ENCODE peak calls at places on chromosomes 7 and 10, in ten cellular contexts. S is heart right ventricle; G is heart left ventricle; L is hepatocyte; N is DND-41; M is aorta; J is WERI-Rb-1; H is CD4-positive, alpha-beta memory T cell; V is transverse colon; F is H9. I is an unnamed sample.

GRCh38 chr7:16740996-16741395 is 12.6 kb upstream of the TSPAN13 start:
- DNase-seq in J (no peak), V (no peak), M (no peak), S (no peak), H (no peak), L (no peak), G (no peak), F (no peak), N (no peak), I (no peak)

GRCh38 chr7:103068429-103069403 is 5.9 kb downstream of the FBXL13 start:
- DNase-seq in S (no peak), N (no peak), M (no peak), J (no peak), V (no peak), H (no peak), L (no peak), F (no peak), G (no peak), I (no peak)

GRCh38 chr10:43305881-43306280 is 39.0 kb upstream of the RASGEF1A start:
- DNase-seq in M (no peak), V (no peak), H (no peak), J (no peak), G (no peak), F (no peak), N (no peak), L (no peak), S (no peak), I (no peak)

GRCh38 chr7:1175967-1176851 is 16.2 kb upstream of the ZFAND2A start:
- DNase-seq in S (peak; percentile 88), G (peak; percentile 92), V (peak; percentile 90), J (peak; percentile 89), L (peak; percentile 84), N (peak; percentile 82), M (peak; percentile 87), F (peak; percentile 88), H (peak; percentile 67), I (peak; percentile 93)

GRCh38 chr10:93458821-93459257 is 23.3 kb downstream of the MYOF start:
- DNase-seq in M (peak; percentile 91), N (no peak), G (no peak), L (peak; percentile 92), F (peak; percentile 82), S (peak; percentile 27), H (no peak), V (peak; percentile 63), J (no peak), I (no peak)

GRCh38 chr7:66348531-66348930 is 143.4 kb downstream of the TPST1 start:
- DNase-seq in G (no peak), F (no peak), H (no peak), J (no peak), M (no peak), L (no peak), V (no peak), N (no peak), S (no peak), I (no peak)

GRCh38 chr7:144391823-144392255 is 11.7 kb downstream of the NOBOX start:
- DNase-seq in J (no peak), L (peak; percentile 67), M (no peak), V (no peak), G (no peak), F (no peak), H (peak; percentile 59), N (peak; percentile 6), S (no peak), I (no peak)

GRCh38 chr7:104207731-104208420 is at the start of gene ORC5:
- DNase-seq in J (peak; percentile 76), H (peak; percentile 70), M (peak; percentile 85), V (peak; percentile 78), L (peak; percentile 80), S (peak; percentile 80), N (peak; percentile 81), F (peak; percentile 45), G (peak; percentile 88), I (peak; percentile 95)

GRCh38 chr10:80966326-80966986 is 428.8 kb downstream of the SH2D4B start:
- DNase-seq in F (no peak), H (no peak), S (no peak), L (no peak), N (no peak), G (no peak), J (no peak), V (no peak), M (no peak), I (no peak)

GRCh38 chr7:157918326-157918725 is 581.5 kb downstream of the DNAJB6 start:
- DNase-seq in M (no peak), S (no peak), J (no peak), V (no peak), N (no peak), H (no peak), L (no peak), G (no peak), F (no peak), I (no peak)

GRCh38 chr7:157916946-157917670 is 580.3 kb downstream of the DNAJB6 start:
- DNase-seq in H (no peak), V (no peak), J (no peak), S (no peak), M (no peak), G (no peak), L (no peak), F (no peak), N (no peak), I (no peak)
- H3K27me3 ChIP-seq in H (no peaks in the 10 kb centered on the region), V (no peaks in the 10 kb centered on the region), J (no peaks in the 10 kb centered on the region), S (no peaks in the 10 kb centered on the region), M (no peaks in the 10 kb centered on the region), G (peaks cover 11% of the 10 kb centered on the region), L (no peaks in the 10 kb centered on the region), F (no peaks in the 10 kb centered on the region), N (peaks cover 14% of the 10 kb centered on the region), I (no peaks in the 10 kb centered on the region)

DNA sequence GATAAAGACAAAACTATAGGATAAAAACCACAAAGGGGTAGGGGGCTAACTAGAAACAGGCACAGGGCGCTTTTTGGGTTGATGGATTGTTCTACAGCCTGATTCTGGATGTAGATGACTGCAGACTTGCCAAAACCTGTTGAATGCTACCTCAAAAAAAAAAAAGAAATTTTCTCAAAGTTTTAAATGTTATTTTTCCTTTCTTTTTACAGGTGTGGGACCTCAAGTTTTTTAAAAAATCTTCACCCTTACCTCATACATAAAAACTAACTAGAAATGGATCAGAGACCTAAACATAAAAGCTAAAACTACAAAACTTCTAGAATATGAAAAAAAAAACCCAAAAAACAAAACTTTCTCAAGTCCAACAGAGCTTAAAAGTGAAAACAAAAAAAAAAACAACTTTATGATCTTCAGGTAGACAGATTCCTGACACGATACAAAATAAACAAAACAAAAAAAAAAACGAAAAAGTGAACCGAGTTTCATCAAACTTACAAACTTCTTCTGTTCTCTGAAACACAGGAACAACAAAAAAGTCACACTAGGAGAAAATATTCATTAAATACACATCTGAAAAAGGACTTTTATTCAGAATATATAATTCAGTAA is 14.9 kb downstream of the RHEB start:
- DNase-seq in J (no peak), M (no peak), F (no peak), V (no peak), H (no peak), N (no peak), G (no peak), S (no peak), L (no peak), I (no peak)
- H3K27ac ChIP-seq in J (no peak overlapping the region), M (no peak overlapping the region), F (no peak overlapping the region), V (peak overlapping the region; percentile 60), H (no peak overlapping the region), N (no peak overlapping the region), G (no peak overlapping the region), S (no peak overlapping the region), L (no peak overlapping the region), I (no peak overlapping the region)

DNA sequence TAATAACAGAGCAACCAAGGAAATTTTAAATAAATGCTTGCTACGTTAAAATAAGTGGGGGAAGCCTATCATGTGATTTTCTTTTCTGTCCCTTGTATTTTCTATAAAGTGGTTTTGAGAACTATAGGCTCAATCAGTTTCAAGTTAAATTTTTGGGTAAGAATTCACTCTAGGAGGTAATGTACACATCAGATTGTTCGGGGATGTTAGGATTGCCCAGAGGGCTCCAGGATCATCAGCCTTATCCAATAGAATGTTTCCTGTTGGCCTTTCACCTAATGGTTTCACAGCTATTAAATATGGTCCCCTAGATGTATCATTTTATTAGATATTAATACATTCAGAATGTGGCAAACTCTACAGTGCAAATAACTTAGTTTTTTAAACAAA is 438.4 kb upstream of the NPVF start:
- DNase-seq in S (no peak), G (no peak), J (no peak), N (no peak), M (no peak), L (no peak), H (no peak), V (no peak), F (no peak), I (no peak)
- H3K27me3 ChIP-seq in S (no peaks in the 10 kb centered on the region), G (peaks cover 11% of the 10 kb centered on the region), J (no peaks in the 10 kb centered on the region), N (peaks cover 14% of the 10 kb centered on the region), M (no peaks in the 10 kb centered on the region), L (no peaks in the 10 kb centered on the region), H (no peaks in the 10 kb centered on the region), V (no peaks in the 10 kb centered on the region), F (no peaks in the 10 kb centered on the region), I (no peaks in the 10 kb centered on the region)

DNA sequence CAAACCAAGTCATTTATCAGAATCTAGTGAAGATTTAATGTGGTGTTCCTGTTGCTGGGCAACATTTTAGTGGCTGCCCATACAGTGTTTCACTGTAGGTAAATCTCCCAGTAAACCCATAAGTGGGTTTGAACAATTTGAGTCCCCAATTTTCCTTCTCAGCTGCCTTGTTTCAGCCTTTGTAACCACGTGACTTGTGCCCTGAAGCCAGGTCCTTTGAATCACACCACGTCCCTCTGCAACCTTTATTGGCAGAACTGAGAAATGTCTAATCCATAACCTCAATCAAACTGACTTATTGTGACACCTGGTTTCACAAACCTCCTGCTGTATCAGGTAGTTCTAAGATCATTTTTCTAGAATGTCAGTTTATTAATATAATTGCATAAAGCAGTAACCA is 30.1 kb downstream of the SND1 start:
- DNase-seq in G (no peak), H (no peak), N (no peak), M (no peak), J (no peak), L (no peak), F (no peak), S (no peak), V (no peak), I (no peak)
- H3K27ac ChIP-seq in G (no peak overlapping the region), H (no peak overlapping the region), N (no peak overlapping the region), M (no peak overlapping the region), J (no peak overlapping the region), L (no peak overlapping the region), F (peak overlapping the region; percentile 42), S (no peak overlapping the region), V (no peak overlapping the region), I (no peak overlapping the region)

DNA sequence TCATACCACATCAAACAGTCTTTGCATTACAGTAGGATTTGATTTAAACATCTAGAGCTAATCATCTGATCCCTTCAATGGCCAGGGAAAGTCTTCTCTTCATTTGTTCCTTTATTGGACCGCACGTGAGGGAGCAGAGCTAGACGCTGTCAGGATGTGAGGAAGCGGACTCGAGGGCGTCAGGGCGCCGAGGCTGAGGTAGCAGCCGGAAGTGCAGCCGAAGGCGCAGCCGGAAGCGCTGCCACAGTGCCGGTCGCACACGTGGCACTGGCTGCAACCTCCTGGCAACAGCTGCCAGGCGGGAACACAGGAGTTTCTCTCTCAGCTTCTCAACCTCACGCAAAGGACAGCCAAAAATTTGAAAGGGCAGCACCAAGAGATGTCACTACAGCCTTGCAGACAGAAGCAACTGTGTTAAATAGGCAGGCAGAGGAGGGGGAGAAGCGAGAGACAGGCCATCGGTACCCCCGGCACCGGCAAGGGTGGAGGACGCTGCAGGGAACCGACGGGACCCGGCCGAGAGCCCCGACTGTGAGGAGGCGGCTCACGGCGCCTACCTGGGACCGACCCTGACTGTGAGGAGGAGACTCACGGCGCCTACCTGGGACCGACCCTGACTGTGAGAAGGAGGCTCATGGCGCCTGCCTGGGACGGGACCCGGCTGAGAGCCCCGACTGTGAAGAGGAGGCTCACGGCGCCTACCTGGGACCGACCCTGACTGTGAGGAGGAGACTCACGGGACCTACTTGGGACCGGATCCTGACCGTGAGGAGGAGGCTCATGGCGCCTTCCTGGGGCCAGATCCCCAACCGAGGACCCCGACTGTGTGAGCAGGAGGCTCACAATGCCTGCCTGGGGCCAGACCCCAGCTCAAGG is 32.3 kb downstream of the VIPR2 start:
- DNase-seq in J (no peak), S (no peak), G (no peak), H (no peak), L (no peak), N (no peak), F (no peak), M (no peak), V (no peak), I (peak; percentile 66)
- H3K27me3 ChIP-seq in J (no peaks in the 10 kb centered on the region), S (no peaks in the 10 kb centered on the region), G (peaks cover 5% of the 10 kb centered on the region), H (no peaks in the 10 kb centered on the region), L (peaks cover 17% of the 10 kb centered on the region), N (no peaks in the 10 kb centered on the region), F (no peaks in the 10 kb centered on the region), M (no peaks in the 10 kb centered on the region), V (peaks cover 23% of the 10 kb centered on the region), I (peaks cover 40% of the 10 kb centered on the region)

I was measured in spleen.